ENCODE peak calls at places on chromosomes 12 and 14, in four cellular contexts. I is transverse colon, T is GM23338, F is tibial artery. D is an unnamed sample.

GRCh38 chr12:105272814-105273416 is 36.9 kb upstream of the APPL2 start:
- DNase-seq in I (no peak), F (no peak), T (no peak), D (no peak)

GRCh38 chr12:120230326-120230973 is 29.5 kb upstream of the RPLP0 start:
- DNase-seq in F (peak), I (peak), T (peak), D (no peak)

GRCh38 chr12:92603741-92604432 is 98.9 kb upstream of the PLEKHG7 start:
- DNase-seq in I (no peak), F (no peak), T (no peak), D (no peak)

GRCh38 chr12:12265571-12266388 is 1.1 kb downstream of the LRP6 start:
- DNase-seq in F (no peak), T (no peak), I (no peak), D (no peak)

GRCh38 chr12:53427905-53428594 is 4.4 kb downstream of the AMHR2 start:
- DNase-seq in T (no peak), F (no peak), I (no peak), D (no peak)

GRCh38 chr12:22687677-22688076 is 62.7 kb downstream of the ETNK1 start:
- DNase-seq in T (no peak), I (no peak), F (no peak), D (no peak)

GRCh38 chr12:15276088-15276698 is 46.1 kb upstream of the PTPRO start:
- DNase-seq in T (peak), F (no peak), I (no peak), D (peak)

GRCh38 chr12:46260153-46260912 is 8.5 kb downstream of the SLC38A1 start:
- DNase-seq in F (no peak), I (no peak), T (peak), D (no peak)

GRCh38 chr14:104505085-104506074 is 74.2 kb upstream of the C14orf180 start:
- DNase-seq in I (no peak), F (no peak), T (no peak), D (no peak)

GRCh38 chr12:117790948-117791347 is 177.8 kb downstream of the KSR2 start:
- DNase-seq in T (no peak), F (no peak), I (no peak), D (no peak)

GRCh38 chr14:57533214-57533613 is 39.6 kb upstream of the CCDC198 start:
- DNase-seq in T (peak), F (no peak), I (no peak), D (no peak)

GRCh38 chr12:5561843-5562242 is 129.9 kb downstream of the NTF3 start:
- DNase-seq in F (no peak), T (no peak), I (no peak), D (no peak)

GRCh38 chr14:51447411-51447810 is 204.3 kb upstream of the FRMD6 start:
- DNase-seq in F (no peak), I (no peak), T (no peak), D (no peak)

GRCh38 chr14:102445066-102445465 is 64.5 kb downstream of the ANKRD9 start:
- DNase-seq in F (peak), T (no peak), I (no peak), D (peak)

GRCh38 chr14:77376380-77376770 is 519 bp downstream of the TMED8 start:
- DNase-seq in T (peak), F (no peak), I (peak), D (no peak)

GRCh38 chr12:129372876-129373275 is 519.6 kb downstream of the GLT1D1 start:
- DNase-seq in T (no peak), I (peak), F (no peak), D (no peak)
- H3K27ac ChIP-seq in T (no peak), I (peak), F (no peak), D (no peak)

GRCh38 chr14:69270795-69271708 is 11.1 kb downstream of the GALNT16 start:
- DNase-seq in T (no peak), F (peak), I (no peak), D (peak)
- H3K27ac ChIP-seq in T (no peak), F (no peak), I (no peak), D (no peak)

DNA sequence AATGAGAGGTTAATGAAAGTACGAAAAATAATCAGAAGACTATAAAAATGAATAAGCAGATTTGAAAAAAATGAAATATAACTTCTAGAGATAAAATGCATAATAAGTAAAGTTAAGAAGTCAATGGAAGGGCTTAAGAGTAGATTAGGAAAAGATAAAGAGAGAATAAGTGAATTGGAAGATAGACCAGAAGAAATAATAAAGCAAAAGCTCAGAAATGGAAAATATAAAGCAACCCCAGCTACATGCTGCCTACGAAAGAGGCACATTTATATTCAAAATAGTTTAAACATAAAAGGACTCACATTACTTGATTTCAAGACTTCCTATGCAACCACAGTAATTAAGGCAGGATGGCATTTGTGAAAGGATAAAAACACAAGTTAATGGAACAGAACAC is 19.9 kb downstream of the ZNF605 start:
- DNase-seq in T (no peak), I (no peak), F (no peak), D (no peak)
- H3K27ac ChIP-seq in T (no peak), I (no peak), F (no peak), D (no peak)

GRCh38 chr14:65704412-65704811 is 291.9 kb downstream of the FUT8 start:
- DNase-seq in T (no peak), F (no peak), I (no peak), D (no peak)

GRCh38 chr14:65709576-65709975 is 297.0 kb downstream of the FUT8 start:
- DNase-seq in T (no peak), F (no peak), I (no peak), D (no peak)

GRCh38 chr14:65703996-65704395 is 291.5 kb downstream of the FUT8 start:
- DNase-seq in I (no peak), F (no peak), T (peak), D (no peak)

GRCh38 chr14:65704850-65705249 is 292.3 kb downstream of the FUT8 start:
- DNase-seq in I (no peak), T (no peak), F (no peak), D (no peak)
- H3K27ac ChIP-seq in I (no peak), T (no peak), F (no peak), D (no peak)